ENCODE peak calls at places on chromosomes 5 and 9, in five cellular contexts. K is GM23248; I is heart right ventricle; X is CD4-positive, alpha-beta memory T cell; B is CD4-positive, CD25-positive, alpha-beta regulatory T cell. J is an unnamed sample. For H3K27me3, the result is how much of the 10 kb centered on the place peaks cover.

GRCh38 chr9:136837146-136837855 is 5.0 kb upstream of the AJM1 start:
- DNase-seq in I (peak), X (peak), K (no peak), B (no peak), J (no peak)

GRCh38 chr5:41465493-41466171 is 44.8 kb downstream of the PLCXD3 start:
- DNase-seq in B (no peak), X (no peak), I (no peak), K (peak), J (no peak)

GRCh38 chr5:110768138-110768845 is 29.5 kb downstream of the SLC25A46 start:
- DNase-seq in X (no peak), I (no peak), K (peak), B (no peak), J (no peak)

GRCh38 chr5:7419846-7420245 is 23.9 kb downstream of the ADCY2 start:
- DNase-seq in I (no peak), X (no peak), B (no peak), K (no peak), J (no peak)

GRCh38 chr5:66660401-66660800 is 64.2 kb downstream of the MAST4 start:
- DNase-seq in K (peak), X (no peak), B (no peak), I (no peak), J (no peak)

GRCh38 chr5:127040779-127041520 is 10.6 kb upstream of the MARCHF3 start:
- DNase-seq in X (no peak), K (no peak), I (no peak), B (no peak), J (no peak)

GRCh38 chr5:2153350-2153749 is 270.6 kb upstream of the IRX4 start:
- DNase-seq in B (no peak), X (no peak), I (no peak), K (no peak), J (no peak)

GRCh38 chr5:131999471-131999931 is 12.0 kb downstream of the ACSL6 start:
- DNase-seq in X (no peak), K (no peak), B (no peak), I (no peak), J (no peak)

GRCh38 chr9:127754099-127754760 is 19.1 kb upstream of the TOR2A start:
- DNase-seq in I (no peak), B (no peak), K (peak), X (no peak), J (no peak)

GRCh38 chr9:8858250-8859161 is 1058.9 kb upstream of the DMAC1 start:
- DNase-seq in B (no peak), K (no peak), X (no peak), I (peak), J (no peak)

GRCh38 chr9:14027114-14027812 is 286.7 kb downstream of the NFIB start:
- DNase-seq in K (no peak), B (no peak), I (peak), X (no peak), J (no peak)

GRCh38 chr9:128001411-128002298 is 20.9 kb upstream of the EEIG1 start:
- DNase-seq in X (no peak), K (peak), B (no peak), I (no peak), J (no peak)

GRCh38 chr9:31272456-31273295 is 1111.8 kb upstream of the ACO1 start:
- DNase-seq in I (no peak), X (no peak), B (no peak), K (no peak), J (no peak)

GRCh38 chr9:99721898-99722297 is 99.8 kb upstream of the NR4A3 start:
- DNase-seq in K (no peak), I (no peak), B (no peak), X (no peak), J (no peak)

GRCh38 chr5:30994926-30995325 is 198.6 kb upstream of the CDH6 start:
- DNase-seq in I (no peak), X (no peak), B (no peak), K (no peak), J (no peak)

GRCh38 chr5:96942911-96943310 is 7.0 kb downstream of the LNPEP start:
- DNase-seq in B (no peak), I (no peak), X (no peak), K (peak), J (no peak)

GRCh38 chr5:446864-447263 is 3.9 kb downstream of the EXOC3 start:
- DNase-seq in K (peak), B (peak), I (peak), X (no peak), J (peak)

GRCh38 chr9:115442054-115442453 is 324.1 kb upstream of the TNC start:
- DNase-seq in X (no peak), B (no peak), I (no peak), K (peak), J (no peak)

DNA sequence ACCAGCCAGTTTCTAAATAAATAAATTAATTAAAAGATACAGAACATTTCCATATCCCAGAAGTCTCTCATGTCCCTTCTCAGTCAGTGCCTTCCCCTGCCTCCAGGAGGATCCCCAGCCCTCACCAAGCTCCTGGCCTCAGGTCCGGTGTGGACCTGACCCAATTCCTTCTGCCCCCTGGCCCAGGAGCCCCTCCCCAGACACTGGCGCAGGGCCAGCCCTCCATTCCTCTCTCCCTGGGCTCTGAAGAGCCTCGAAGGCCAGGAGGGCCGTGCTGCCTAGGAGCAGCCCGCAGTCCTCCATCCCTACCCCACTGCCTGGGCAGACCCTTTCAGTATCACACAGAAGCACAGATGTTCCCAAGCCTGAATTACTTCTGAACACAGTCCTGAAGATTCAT is 61.8 kb upstream of the BARHL1 start:
- DNase-seq in X (no peak), B (no peak), I (no peak), K (no peak), J (no peak)
- H3K27me3 ChIP-seq in X (under half), B (under half), I (under half), K (under half), J (under half)

DNA sequence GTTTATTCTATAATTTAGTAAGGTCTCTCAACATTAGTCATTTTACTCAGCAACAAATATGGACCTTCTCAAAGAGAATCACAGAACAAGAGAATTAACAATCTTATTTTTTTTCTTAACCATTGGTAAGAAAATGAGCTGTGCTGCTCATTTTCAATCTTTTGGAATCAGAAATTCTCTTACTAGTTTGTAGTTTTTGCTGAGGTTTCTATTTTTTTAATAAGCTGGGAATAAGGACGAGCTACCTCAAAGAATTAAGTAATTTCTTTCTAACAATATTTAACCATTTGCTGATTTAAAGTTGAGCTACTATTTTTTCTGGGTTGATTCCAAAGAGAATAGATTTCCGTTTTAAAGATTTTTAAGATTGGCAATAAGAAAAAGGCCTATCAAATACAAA is 44.2 kb downstream of the PLGRKT start:
- DNase-seq in X (no peak), K (no peak), B (no peak), I (no peak), J (no peak)
- H3K27me3 ChIP-seq in X (under half), K (under half), B (under half), I (under half), J (under half)

GRCh38 chr9:96029722-96030515 is 154.4 kb downstream of the ERCC6L2 start:
- DNase-seq in B (no peak), K (no peak), X (peak), I (no peak), J (no peak)
- H3K27me3 ChIP-seq in B (under half), K (under half), X (under half), I (under half), J (under half)

DNA sequence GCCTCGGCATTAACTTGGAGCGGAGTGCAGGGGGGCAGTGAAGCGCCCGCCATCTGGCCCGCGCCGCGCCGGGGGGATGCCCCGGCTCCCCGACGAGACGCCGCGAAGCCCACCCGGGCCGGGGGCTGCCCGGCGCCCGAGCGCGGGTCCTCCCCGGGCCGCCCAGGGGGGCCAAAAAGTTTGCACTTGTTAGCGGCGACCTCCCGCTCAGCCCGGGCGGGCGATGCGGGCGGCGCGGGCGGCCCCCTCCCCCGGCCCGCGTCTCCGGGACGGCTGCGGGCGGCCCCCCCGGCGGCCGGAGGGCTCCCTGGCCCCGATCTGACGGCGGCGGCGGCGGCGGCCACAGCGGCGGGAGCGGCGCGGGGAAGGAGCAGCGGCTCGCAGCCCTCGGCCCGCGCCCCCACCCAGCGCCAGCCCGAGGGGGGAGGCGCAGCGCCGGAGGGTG is at the start of gene NTNG2:
- DNase-seq in K (no peak), I (no peak), B (no peak), X (no peak), J (no peak)
- H3K27me3 ChIP-seq in K (half or more), I (half or more), B (under half), X (under half), J (under half)

DNA sequence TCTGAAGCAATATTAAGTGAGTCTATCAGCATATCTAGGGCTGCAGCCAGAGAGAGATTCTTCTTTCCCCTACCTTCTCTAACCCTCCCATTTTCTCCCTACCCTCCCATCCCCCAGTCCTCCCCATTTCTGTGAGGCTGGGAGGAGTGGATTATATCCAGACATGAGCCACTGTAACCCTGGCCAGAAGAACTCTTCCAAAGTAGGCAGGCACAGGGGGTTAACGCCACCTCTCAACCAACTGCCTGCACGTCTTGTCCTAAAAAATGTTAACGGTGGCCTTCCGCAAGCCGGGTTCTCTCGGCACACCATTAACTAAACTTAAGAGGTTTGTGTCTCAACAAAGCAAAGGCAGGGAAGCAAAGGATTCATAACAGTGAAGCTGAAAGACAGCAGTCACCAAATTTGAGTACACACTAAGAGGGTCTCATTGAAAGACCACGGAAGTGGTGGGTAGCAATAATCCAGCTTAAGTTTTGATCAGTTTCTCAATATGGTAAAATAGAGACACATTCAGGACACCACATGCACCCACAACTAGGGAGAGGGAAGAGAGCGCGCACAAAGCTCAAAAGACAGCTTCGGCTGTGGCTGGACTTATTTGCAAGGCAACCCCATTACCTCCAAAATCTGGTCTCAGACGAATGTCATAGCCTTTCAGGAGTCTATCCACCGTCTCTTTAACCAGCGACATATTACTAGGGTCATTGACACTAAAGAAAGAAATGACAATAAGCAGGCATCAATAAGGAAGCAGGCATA is 643 bp downstream of the GABRB2 start:
- DNase-seq in X (no peak), I (no peak), B (no peak), K (no peak), J (no peak)
- H3K27me3 ChIP-seq in X (under half), I (half or more), B (under half), K (under half), J (under half)

DNA sequence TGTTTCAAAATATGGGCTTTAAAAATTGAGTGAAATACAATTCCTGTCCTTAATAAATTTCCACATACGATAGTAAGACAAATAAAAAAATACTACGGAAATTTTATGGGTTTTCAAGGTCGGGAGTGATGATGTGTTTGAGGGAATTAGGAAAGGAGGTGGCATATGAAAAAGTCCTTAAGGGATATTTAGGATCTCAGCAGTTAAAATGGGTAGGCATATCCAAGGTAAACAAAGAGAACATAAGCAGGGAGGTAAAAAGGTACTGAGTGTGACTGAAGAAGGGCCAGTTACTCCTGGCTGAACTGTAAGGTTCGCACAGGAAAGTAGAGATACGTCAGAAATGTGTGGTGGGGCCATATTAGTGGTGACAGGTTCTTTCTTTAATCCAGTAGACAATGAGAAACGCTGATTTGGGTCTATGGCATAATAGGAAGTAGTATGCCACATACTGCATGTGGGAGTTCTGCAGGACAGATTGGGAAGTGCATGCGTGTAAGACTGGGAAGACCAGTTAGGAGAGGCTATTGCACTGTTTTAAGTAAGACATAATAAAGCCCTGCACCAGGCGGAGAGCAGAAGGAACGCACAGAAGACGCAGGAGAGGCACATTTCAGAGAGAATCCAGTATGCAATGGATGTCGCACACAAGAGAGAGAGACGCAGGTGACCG is 932 bp upstream of the HMGCR start:
- DNase-seq in B (peak), I (no peak), K (peak), X (peak), J (no peak)
- H3K27me3 ChIP-seq in B (under half), I (under half), K (under half), X (under half), J (under half)

GRCh38 chr9:124485201-124485600 is 22.0 kb downstream of the NR5A1 start:
- DNase-seq in I (no peak), K (no peak), X (no peak), B (no peak), J (no peak)

GRCh38 chr9:124483481-124483880 is 23.7 kb downstream of the NR5A1 start:
- DNase-seq in I (no peak), X (no peak), B (no peak), K (no peak), J (no peak)

GRCh38 chr9:124486778-124487490 is 20.3 kb downstream of the NR5A1 start:
- DNase-seq in B (no peak), I (no peak), X (no peak), K (no peak), J (no peak)

GRCh38 chr9:124487491-124488182 is 19.6 kb downstream of the NR5A1 start:
- DNase-seq in B (no peak), K (no peak), I (no peak), X (no peak), J (no peak)

GRCh38 chr9:124485936-124486335 is 21.3 kb downstream of the NR5A1 start:
- DNase-seq in B (no peak), X (no peak), K (no peak), I (no peak), J (no peak)
- H3K27me3 ChIP-seq in B (under half), X (under half), K (under half), I (under half), J (under half)

GRCh38 chr9:112037281-112038016 is 137.6 kb downstream of the SUSD1 start:
- DNase-seq in X (peak), K (peak), I (no peak), B (peak), J (peak)
- H3K27me3 ChIP-seq in X (under half), K (under half), I (under half), B (under half), J (under half)

GRCh38 chr9:16704096-16704488 is 166.4 kb downstream of the BNC2 start:
- DNase-seq in B (no peak), I (no peak), K (peak), X (no peak), J (no peak)
- H3K27me3 ChIP-seq in B (under half), I (under half), K (under half), X (under half), J (under half)

GRCh38 chr5:93610581-93611167 is 27.7 kb downstream of the NR2F1 start:
- DNase-seq in K (no peak), X (no peak), I (no peak), B (no peak), J (no peak)

GRCh38 chr5:93611510-93611899 is 28.5 kb downstream of the NR2F1 start:
- DNase-seq in X (no peak), K (no peak), B (no peak), I (no peak), J (no peak)

GRCh38 chr5:93611900-93612898 is 29.2 kb downstream of the NR2F1 start:
- DNase-seq in K (peak), I (no peak), X (no peak), B (no peak), J (no peak)

GRCh38 chr5:93607367-93608258 is 24.6 kb downstream of the NR2F1 start:
- DNase-seq in X (no peak), I (no peak), K (peak), B (peak), J (no peak)

GRCh38 chr5:93609756-93610155 is 26.7 kb downstream of the NR2F1 start:
- DNase-seq in B (no peak), I (no peak), X (no peak), K (no peak), J (no peak)
- H3K27me3 ChIP-seq in B (half or more), I (half or more), X (half or more), K (half or more), J (half or more)